ENCODE peak calls at places on chromosome 3, in eight cellular contexts. G is tibial artery, B is colonic mucosa, P is GM06990, R is bronchial epithelial cell, Q is WTC11, V is sigmoid colon, E is A549. L is an unnamed sample.

GRCh38 chr3:133853925-133854227 is 41.8 kb downstream of the RAB6B start:
- DNase-seq in G (no peak), B (no peak), P (no peak), R (no peak), Q (no peak), V (no peak), E (no peak), L (no peak)

GRCh38 chr3:143363276-143363675 is 243.7 kb downstream of the CHST2 start:
- DNase-seq in G (no peak), B (no peak), P (no peak), R (no peak), Q (no peak), V (no peak), E (no peak), L (no peak)

GRCh38 chr3:52636673-52637072 is 49.0 kb downstream of the PBRM1 start:
- DNase-seq in G (no peak), B (no peak), P (no peak), R (peak; percentile 83), Q (no peak), V (no peak), E (no peak), L (no peak)

GRCh38 chr3:13718000-13718399 is 161.9 kb downstream of the WNT7A start:
- DNase-seq in G (peak; percentile 25), B (no peak), P (no peak), R (no peak), Q (no peak), V (peak; percentile 28), E (no peak), L (no peak)

GRCh38 chr3:122398920-122399319 is 14.9 kb downstream of the FAM162A start:
- DNase-seq in G (no peak), B (no peak), P (no peak), R (no peak), Q (no peak), V (no peak), E (no peak), L (no peak)

GRCh38 chr3:69116897-69117296 is 5.5 kb downstream of the LMOD3 start:
- DNase-seq in G (no peak), B (no peak), P (no peak), R (peak; percentile 40), Q (no peak), V (no peak), E (no peak), L (no peak)

GRCh38 chr3:177211503-177212277 is 14.4 kb upstream of the TBL1XR1 start:
- DNase-seq in G (no peak), B (peak; percentile 93), P (no peak), R (peak; percentile 87), Q (no peak), V (no peak), E (peak; percentile 74), L (no peak)

GRCh38 chr3:54134155-54134554 is 11.8 kb downstream of the CACNA2D3 start:
- DNase-seq in G (no peak), B (no peak), P (no peak), R (no peak), Q (no peak), V (no peak), E (no peak), L (no peak)

GRCh38 chr3:99747915-99748314 is 69.7 kb upstream of the CMSS1 start:
- DNase-seq in G (no peak), B (no peak), P (no peak), R (peak; percentile 60), Q (no peak), V (no peak), E (peak; percentile 11), L (no peak)

GRCh38 chr3:45180051-45180450 is 33.9 kb upstream of the CDCP1 start:
- DNase-seq in G (no peak), B (no peak), P (no peak), R (peak; percentile 50), Q (no peak), V (no peak), E (no peak), L (no peak)

GRCh38 chr3:179610066-179610465 is 5.5 kb downstream of the NDUFB5 start:
- DNase-seq in G (no peak), B (no peak), P (no peak), R (no peak), Q (no peak), V (no peak), E (no peak), L (no peak)

GRCh38 chr3:143507735-143508580 is 340.3 kb downstream of the SLC9A9 start:
- DNase-seq in G (no peak), B (no peak), P (no peak), R (peak; percentile 85), Q (no peak), V (no peak), E (peak; percentile 15), L (no peak)

GRCh38 chr3:11558918-11559815 is 84.5 kb downstream of the VGLL4 start:
- DNase-seq in G (peak; percentile 70), B (no peak), P (no peak), R (no peak), Q (no peak), V (no peak), E (no peak), L (no peak)
- TF ChIP-seq CTCF in G (no peak), B (no peak), P (no peak), R (no peak), Q (no peak), V (no peak), E (no peak), L (no peak)

GRCh38 chr3:186268616-186269448 is 93.2 kb downstream of the DGKG start:
- DNase-seq in G (no peak), B (no peak), P (no peak), R (peak; percentile 15), Q (peak; percentile 42), V (no peak), E (peak; percentile 48), L (no peak)
- TF ChIP-seq CTCF in G (no peak), B (no peak), P (peak; percentile 53), R (peak; percentile 48), Q (no peak), V (no peak), E (peak; percentile 30), L (peak; percentile 65)

DNA sequence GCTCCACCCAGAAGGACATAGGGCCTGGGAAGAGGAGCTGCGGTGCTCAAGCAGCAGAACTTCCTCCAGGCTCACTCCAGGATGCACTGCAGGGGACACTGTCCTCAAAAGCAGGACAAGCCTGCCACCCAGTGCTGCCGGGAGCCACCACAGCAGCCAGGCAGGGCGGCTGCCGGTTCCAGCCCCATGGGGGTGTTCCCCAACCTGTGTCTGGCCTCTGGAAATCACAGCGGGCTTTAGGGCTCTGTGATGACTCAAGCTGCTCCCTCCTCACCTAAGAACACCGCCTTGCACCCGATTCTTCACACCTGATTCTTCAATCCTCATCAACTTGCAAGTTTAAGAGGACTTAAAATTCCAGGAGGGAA is 71.9 kb upstream of the SLC6A11 start:
- DNase-seq in G (no peak), B (no peak), P (no peak), R (no peak), Q (peak; percentile 49), V (no peak), E (peak; percentile 26), L (no peak)
- TF ChIP-seq CTCF in G (no peak), B (no peak), P (peak; percentile 7), R (no peak), Q (no peak), V (no peak), E (peak; percentile 16), L (peak; percentile 56)

GRCh38 chr3:166420071-166420470 is 582.8 kb upstream of the BCHE start:
- DNase-seq in G (no peak), B (no peak), P (no peak), R (no peak), Q (no peak), V (no peak), E (no peak), L (no peak)

GRCh38 chr3:166425021-166425420 is 587.8 kb upstream of the BCHE start:
- DNase-seq in G (no peak), B (no peak), P (no peak), R (no peak), Q (no peak), V (no peak), E (no peak), L (no peak)

GRCh38 chr3:166425900-166426611 is 588.8 kb upstream of the BCHE start:
- DNase-seq in G (no peak), B (no peak), P (no peak), R (no peak), Q (peak; percentile 27), V (no peak), E (no peak), L (no peak)
- TF ChIP-seq CTCF in G (no peak), B (no peak), P (no peak), R (peak; percentile 17), Q (no peak), V (no peak), E (no peak), L (no peak)

DNA sequence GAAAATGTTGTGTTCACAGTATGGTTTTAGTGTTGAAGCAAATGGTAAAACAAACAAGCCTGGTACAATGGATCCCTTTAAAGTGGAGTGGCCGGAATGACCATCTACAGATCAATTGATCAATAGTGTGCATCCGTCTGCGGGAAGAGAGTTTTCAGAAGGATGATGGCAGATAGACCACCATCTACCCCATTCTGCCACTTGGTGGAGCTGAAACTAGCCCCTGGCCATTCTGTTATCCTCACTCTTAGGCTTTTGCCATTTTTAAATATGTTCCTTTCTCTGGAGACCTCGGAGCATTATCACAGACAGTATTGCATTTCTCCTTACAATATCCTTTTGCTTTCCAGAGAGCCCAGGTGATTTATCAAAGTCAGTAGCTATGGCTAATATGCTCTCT is 258.9 kb upstream of the CFAP20DC start:
- DNase-seq in G (no peak), B (no peak), P (no peak), R (no peak), Q (peak; percentile 15), V (no peak), E (no peak), L (no peak)
- TF ChIP-seq CTCF in G (no peak), B (no peak), P (no peak), R (no peak), Q (no peak), V (no peak), E (no peak), L (no peak)

DNA sequence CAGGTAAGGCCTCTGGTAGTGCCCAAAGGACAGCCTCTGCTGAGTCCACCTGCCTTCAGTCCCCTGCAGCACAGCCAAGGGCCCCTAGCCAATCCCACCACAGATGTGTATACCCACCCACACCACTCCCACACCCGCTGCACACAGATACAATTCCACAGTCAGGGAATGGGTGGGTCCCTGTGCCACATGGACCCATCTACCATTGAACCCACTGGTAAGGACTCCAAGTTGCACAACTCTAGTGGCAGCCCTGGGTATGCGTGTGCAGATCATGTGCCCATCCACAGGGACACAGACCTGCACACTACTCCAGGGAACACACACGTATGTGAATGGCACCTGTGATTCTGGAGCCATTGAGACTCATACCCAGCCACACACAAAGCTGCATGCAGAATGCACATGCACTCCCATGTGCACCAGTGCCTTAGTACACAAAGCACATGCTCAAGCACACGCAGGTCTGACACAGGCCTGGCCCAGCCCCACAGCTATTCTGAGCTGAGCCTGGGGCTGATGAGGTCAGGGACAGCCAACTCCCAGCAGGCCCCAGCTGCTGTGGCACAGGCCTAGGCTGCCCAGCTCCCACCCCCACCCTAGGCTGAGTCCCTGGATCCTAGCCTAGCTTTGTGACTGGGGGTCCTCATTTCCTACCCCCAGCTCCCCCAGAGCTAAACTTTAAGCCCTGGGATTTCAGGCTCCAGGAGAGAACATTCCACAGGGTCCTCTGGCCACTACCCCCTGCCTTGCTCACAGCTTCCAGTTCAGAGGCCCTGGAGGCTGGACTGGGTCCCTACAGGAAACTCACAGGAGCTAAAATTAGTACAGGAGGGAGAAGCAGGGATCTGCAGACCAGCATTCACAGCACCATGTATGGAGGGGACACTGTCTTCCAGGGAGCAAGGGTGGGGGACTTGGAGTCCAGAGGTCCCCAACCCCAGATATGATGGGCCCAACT is 2.8 kb upstream of the ALS2CL start:
- DNase-seq in G (peak; percentile 92), B (no peak), P (no peak), R (peak; percentile 79), Q (no peak), V (no peak), E (no peak), L (no peak)
- TF ChIP-seq CTCF in G (peak; percentile 22), B (no peak), P (no peak), R (no peak), Q (no peak), V (no peak), E (no peak), L (no peak)

L was measured in Panc1.